ENCODE peak calls at places on chromosomes 4 and X, in five cellular contexts. Q, I, M, B and O are unnamed samples.

GRCh38 chrX:129549124-129549523 is 9.1 kb downstream of the OCRL start:
- DNase-seq in Q (no peak), I (no peak), M (no peak), B (no peak), O (no peak)

GRCh38 chr4:120658772-120659171 is 263.8 kb downstream of the PRDM5 start:
- DNase-seq in Q (no peak), I (no peak), M (no peak), B (no peak), O (no peak)

GRCh38 chr4:139115226-139115625 is 61.8 kb downstream of the ELF2 start:
- DNase-seq in Q (no peak), I (no peak), M (no peak), B (no peak), O (no peak)

GRCh38 chr4:133320576-133321170 is 171.6 kb downstream of the PCDH10 start:
- DNase-seq in Q (peak; percentile 64), I (no peak), M (peak; percentile 43), B (peak; percentile 62), O (peak; percentile 22)

GRCh38 chrX:30865020-30865419 is 24.0 kb downstream of the TAB3 start:
- DNase-seq in Q (no peak), I (no peak), M (no peak), B (peak; percentile 37), O (no peak)

GRCh38 chrX:78839711-78840110 is 92.2 kb downstream of the LPAR4 start:
- DNase-seq in Q (no peak), I (no peak), M (no peak), B (no peak), O (no peak)

GRCh38 chr4:176383273-176384077 is 63.7 kb downstream of the SPCS3 start:
- DNase-seq in Q (peak; percentile 52), I (no peak), M (peak; percentile 73), B (no peak), O (no peak)

GRCh38 chr4:9901262-9901661 is 119.8 kb downstream of the DRD5 start:
- DNase-seq in Q (no peak), I (no peak), M (no peak), B (no peak), O (no peak)

GRCh38 chrX:102950908-102951866 is 14.1 kb downstream of the RAB40AL start:
- DNase-seq in Q (peak; percentile 65), I (no peak), M (peak; percentile 35), B (peak; percentile 58), O (no peak)

GRCh38 chrX:129996120-129996519 is 13.7 kb downstream of the BCORL1 start:
- DNase-seq in Q (peak; percentile 77), I (no peak), M (peak; percentile 10), B (no peak), O (no peak)

GRCh38 chr4:140049024-140049923 is 104.7 kb downstream of the MAML3 start:
- DNase-seq in Q (peak; percentile 33), I (no peak), M (peak; percentile 55), B (peak; percentile 80), O (no peak)

GRCh38 chr4:147839200-147839599 is 107.3 kb downstream of the ARHGAP10 start:
- DNase-seq in Q (no peak), I (no peak), M (no peak), B (no peak), O (no peak)

GRCh38 chr4:134627386-134627785 is 425.8 kb upstream of the PABPC4L start:
- DNase-seq in Q (no peak), I (no peak), M (no peak), B (no peak), O (no peak)

GRCh38 chr4:89158884-89159503 is 47.7 kb downstream of the TIGD2 start:
- DNase-seq in Q (peak; percentile 85), I (no peak), M (peak; percentile 39), B (peak; percentile 30), O (peak; percentile 34)

GRCh38 chrX:39764441-39764914 is 333.3 kb downstream of the BCOR start:
- DNase-seq in Q (no peak), I (no peak), M (no peak), B (peak; percentile 53), O (no peak)

GRCh38 chr4:41998019-41998418 is 7.7 kb downstream of the SLC30A9 start:
- DNase-seq in Q (no peak), I (no peak), M (no peak), B (no peak), O (no peak)

GRCh38 chrX:51893931-51894696 is 691 bp downstream of the MAGED1 start:
- DNase-seq in Q (peak; percentile 39), I (no peak), M (no peak), B (peak; percentile 59), O (no peak)

GRCh38 chr4:188372051-188372450 is 232.8 kb downstream of the TRIML1 start:
- DNase-seq in Q (peak; percentile 98), I (no peak), M (no peak), B (no peak), O (peak; percentile 2)

GRCh38 chr4:177010421-177010820 is 217.7 kb upstream of the VEGFC start:
- DNase-seq in Q (no peak), I (no peak), M (no peak), B (no peak), O (no peak)

GRCh38 chrX:25072247-25072646 is 56.5 kb upstream of the ARX start:
- DNase-seq in Q (no peak), I (no peak), M (no peak), B (no peak), O (no peak)

GRCh38 chrX:136211766-136212556 is 39.2 kb downstream of the MAP7D3 start:
- DNase-seq in Q (no peak), I (no peak), M (no peak), B (no peak), O (no peak)

GRCh38 chr4:26009502-26009901 is 95.5 kb downstream of the SMIM20 start:
- DNase-seq in Q (no peak), I (no peak), M (no peak), B (no peak), O (no peak)

GRCh38 chrX:87744391-87744790 is 226.8 kb downstream of the KLHL4 start:
- DNase-seq in Q (no peak), I (no peak), M (no peak), B (no peak), O (no peak)

GRCh38 chr4:75696036-75696435 is 22.8 kb upstream of the G3BP2 start:
- DNase-seq in Q (no peak), I (no peak), M (no peak), B (no peak), O (no peak)

GRCh38 chr4:113692809-113693411 is 68.6 kb downstream of the CAMK2D start:
- DNase-seq in Q (no peak), I (no peak), M (no peak), B (no peak), O (no peak)

GRCh38 chrX:71664889-71665491 is 2.4 kb upstream of the LOC101059915 start:
- DNase-seq in Q (no peak), I (no peak), M (no peak), B (no peak), O (no peak)

GRCh38 chr4:14977836-14978235 is 24.4 kb upstream of the CPEB2 start:
- DNase-seq in Q (no peak), I (no peak), M (no peak), B (no peak), O (no peak)

DNA sequence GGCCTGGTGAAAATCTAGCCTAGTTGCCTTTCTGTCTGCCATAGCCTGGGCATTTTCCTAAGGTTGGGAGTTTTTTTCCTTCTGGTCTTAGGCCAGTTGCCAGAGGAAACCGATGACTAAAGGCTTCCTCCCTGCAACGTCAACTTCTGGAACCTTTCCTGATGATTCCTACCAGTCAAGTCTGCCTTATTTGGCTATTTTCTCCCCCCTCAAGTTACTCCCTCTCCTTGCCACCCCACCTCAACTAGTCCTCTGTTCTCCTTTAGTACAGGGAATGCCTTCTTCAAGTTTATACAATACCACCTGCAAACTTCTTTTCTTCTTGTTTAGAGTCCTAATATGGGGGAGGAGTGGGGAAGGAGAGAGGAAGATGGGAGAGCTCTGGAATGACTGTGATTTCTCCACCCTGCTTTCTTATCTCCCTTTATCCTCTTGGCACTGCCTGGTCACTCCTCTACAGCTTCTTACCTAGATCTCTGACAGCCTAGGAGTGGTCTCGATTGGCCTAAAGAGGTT is 10.6 kb downstream of the MSN start:
- DNase-seq in Q (peak; percentile 78), I (peak; percentile 71), M (peak; percentile 66), B (no peak), O (peak; percentile 90)
- H3K4me3 ChIP-seq in Q (peak overlapping the region; percentile 26), I (no peak overlapping the region), M (no peak overlapping the region), B (no peak overlapping the region), O (no peak overlapping the region)

GRCh38 chrX:18877472-18877871 is 106.4 kb downstream of the PHKA2 start:
- DNase-seq in Q (no peak), I (no peak), M (no peak), B (no peak), O (no peak)
- H3K4me3 ChIP-seq in Q (no peak overlapping the region), I (no peak overlapping the region), M (no peak overlapping the region), B (no peak overlapping the region), O (no peak overlapping the region)

GRCh38 chr4:19262467-19262866 is 989.2 kb upstream of the SLIT2 start:
- DNase-seq in Q (no peak), I (no peak), M (no peak), B (no peak), O (no peak)
- H3K4me3 ChIP-seq in Q (peak overlapping the region; percentile 75), I (no peak overlapping the region), M (no peak overlapping the region), B (no peak overlapping the region), O (no peak overlapping the region)

DNA sequence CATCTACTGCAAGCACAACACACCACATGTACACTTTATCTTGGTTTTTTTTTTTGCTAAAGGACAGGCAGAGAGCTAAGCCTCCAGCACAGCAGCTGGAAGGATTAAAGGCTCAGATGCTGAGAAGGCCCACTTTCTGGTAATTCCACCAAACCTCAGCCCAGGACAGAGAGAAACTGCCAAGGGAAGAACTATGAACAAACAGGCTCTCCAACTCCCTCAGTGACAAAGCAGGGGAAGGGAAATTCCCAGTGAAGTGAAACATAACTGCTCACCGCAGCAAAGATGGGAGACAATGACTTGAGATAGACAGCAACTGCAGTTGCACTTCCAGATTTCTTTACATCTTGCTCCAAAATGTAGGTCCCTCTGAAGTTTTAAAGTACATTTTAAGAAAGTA is 4.8 kb downstream of the PROM1 start:
- DNase-seq in Q (peak; percentile 18), I (no peak), M (no peak), B (no peak), O (no peak)
- H3K4me3 ChIP-seq in Q (no peak overlapping the region), I (no peak overlapping the region), M (no peak overlapping the region), B (no peak overlapping the region), O (no peak overlapping the region)

GRCh38 chr4:127506283-127506682 is 126.5 kb upstream of the INTU start:
- DNase-seq in Q (no peak), I (no peak), M (no peak), B (no peak), O (no peak)

GRCh38 chr4:127500242-127500641 is 132.5 kb upstream of the INTU start:
- DNase-seq in Q (no peak), I (no peak), M (no peak), B (no peak), O (no peak)

GRCh38 chr4:127505203-127505602 is 127.6 kb upstream of the INTU start:
- DNase-seq in Q (peak; percentile 89), I (no peak), M (peak; percentile 85), B (no peak), O (peak; percentile 88)

GRCh38 chr4:127501103-127501502 is 131.7 kb upstream of the INTU start:
- DNase-seq in Q (no peak), I (no peak), M (peak; percentile 30), B (no peak), O (no peak)

DNA sequence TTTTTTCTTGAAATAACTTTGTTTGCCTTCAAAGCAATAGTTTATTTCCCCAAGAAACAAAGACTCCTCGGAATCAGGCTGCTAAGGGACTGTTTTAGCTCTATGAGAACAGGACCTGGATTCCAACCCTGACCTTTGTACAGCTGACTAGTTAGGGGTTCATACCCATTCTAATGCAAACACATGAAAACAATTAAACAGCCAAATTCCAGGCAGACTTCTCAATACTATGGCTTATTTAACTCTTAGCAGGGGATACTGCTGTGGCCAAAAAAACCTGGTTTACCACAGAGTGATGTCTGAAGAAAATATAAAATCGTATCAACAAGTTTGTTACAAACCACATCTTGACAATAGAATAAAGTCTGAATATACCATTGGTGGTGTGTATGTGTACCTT is 129.6 kb upstream of the INTU start:
- DNase-seq in Q (peak; percentile 74), I (no peak), M (no peak), B (peak; percentile 63), O (peak; percentile 89)
- H3K4me3 ChIP-seq in Q (no peak overlapping the region), I (no peak overlapping the region), M (no peak overlapping the region), B (peak overlapping the region; percentile 6), O (no peak overlapping the region)